ENCODE peak calls at places on chromosomes 5 and 9, in four cellular contexts. U, B, F and H are unnamed samples.

GRCh38 chr9:129595323-129595741 is 25.6 kb downstream of the C9orf50 start:
- DNase-seq in U (peak; percentile 60), B (no peak), F (no peak), H (no peak)

GRCh38 chr9:123282343-123283047 is 14.1 kb upstream of the STRBP start:
- DNase-seq in F (no peak), U (no peak), B (no peak), H (no peak)

GRCh38 chr5:120146787-120147186 is 317.3 kb upstream of the PRR16 start:
- DNase-seq in B (no peak), U (peak; percentile 73), F (no peak), H (no peak)

GRCh38 chr9:99762470-99762869 is 59.2 kb upstream of the NR4A3 start:
- DNase-seq in U (no peak), F (no peak), B (no peak), H (no peak)

GRCh38 chr9:126055386-126055785 is 271.2 kb upstream of the MVB12B start:
- DNase-seq in F (no peak), U (peak; percentile 17), B (no peak), H (no peak)

GRCh38 chr9:130535818-130536521 is 43.4 kb upstream of the FUBP3 start:
- DNase-seq in F (no peak), B (no peak), U (peak; percentile 60), H (no peak)

GRCh38 chr5:53733853-53734252 is 173.4 kb downstream of the NDUFS4 start:
- DNase-seq in B (no peak), F (no peak), U (no peak), H (no peak)

GRCh38 chr5:144203750-144204596 is 33.3 kb downstream of the KCTD16 start:
- DNase-seq in U (peak; percentile 82), B (peak; percentile 31), F (peak; percentile 49), H (peak; percentile 65)

GRCh38 chr5:131212471-131213021 is 41.8 kb downstream of the LYRM7 start:
- DNase-seq in U (no peak), F (no peak), B (no peak), H (no peak)

GRCh38 chr5:39231705-39232525 is 12.6 kb upstream of the FYB1 start:
- DNase-seq in F (no peak), B (no peak), U (no peak), H (no peak)

GRCh38 chr5:145531038-145531734 is 304.0 kb downstream of the PRELID2 start:
- DNase-seq in U (peak; percentile 83), F (no peak), B (no peak), H (no peak)

GRCh38 chr9:94950040-94950732 is 223.7 kb downstream of the AOPEP start:
- DNase-seq in B (no peak), F (no peak), U (no peak), H (no peak)

GRCh38 chr5:25863811-25864210 is 1174.6 kb downstream of the CDH9 start:
- DNase-seq in U (no peak), F (no peak), B (no peak), H (no peak)

GRCh38 chr5:118675247-118675646 is 313.1 kb downstream of the DTWD2 start:
- DNase-seq in F (no peak), U (no peak), B (no peak), H (no peak)

GRCh38 chr5:129631946-129632345 is 115.9 kb upstream of the MINAR2 start:
- DNase-seq in B (no peak), U (no peak), F (no peak), H (no peak)

GRCh38 chr9:32251539-32251938 is 132.9 kb upstream of the ACO1 start:
- DNase-seq in F (peak; percentile 61), B (peak; percentile 63), U (peak; percentile 20), H (peak; percentile 54)

GRCh38 chr5:65948115-65948772 is 21.9 kb downstream of the ERBIN start:
- DNase-seq in B (no peak), U (peak; percentile 70), F (no peak), H (no peak)

GRCh38 chr9:136875155-136875554 is 9.0 kb upstream of the EDF1 start:
- DNase-seq in B (no peak), U (no peak), F (no peak), H (no peak)

GRCh38 chr9:70829591-70830265 is 291.7 kb downstream of the TRPM3 start:
- DNase-seq in B (no peak), F (no peak), U (no peak), H (no peak)

GRCh38 chr5:78293856-78294249 is 645 bp downstream of the AP3B1 start:
- DNase-seq in U (no peak), F (no peak), B (no peak), H (peak; percentile 33)

GRCh38 chr5:176658817-176659216 is 11.5 kb downstream of the TSPAN17 start:
- DNase-seq in U (peak; percentile 45), F (no peak), B (no peak), H (no peak)

GRCh38 chr5:143311428-143311827 is 92.1 kb downstream of the NR3C1 start:
- DNase-seq in F (no peak), B (no peak), U (peak; percentile 96), H (no peak)

GRCh38 chr5:35331941-35332340 is 101.7 kb upstream of the PRLR start:
- DNase-seq in B (no peak), F (no peak), U (no peak), H (no peak)
- H3K27ac ChIP-seq in B (no peak overlapping the region), F (no peak overlapping the region), U (no peak overlapping the region), H (no peak overlapping the region)

GRCh38 chr5:77030097-77031071 is at the start of gene AGGF1:
- DNase-seq in U (peak; percentile 92), B (peak; percentile 94), F (peak; percentile 85), H (peak; percentile 56)
- H3K14ac ChIP-seq in U (peak within 1 kb of the TSS; percentile 58), B (peak within 1 kb of the TSS; percentile 68), F (no peak within 1 kb of the TSS), H (peak within 1 kb of the TSS; percentile 76)

GRCh38 chr5:93579561-93580386 is 1.2 kb downstream of the NR2F1-AS1 start:
- DNase-seq in U (peak; percentile 48), F (peak; percentile 83), B (peak; percentile 64), H (no peak)

GRCh38 chr5:93578179-93578812 is 2.7 kb downstream of the NR2F1-AS1 start:
- DNase-seq in B (peak; percentile 39), F (no peak), U (peak; percentile 74), H (no peak)

GRCh38 chr5:93578813-93579560 is 2.0 kb downstream of the NR2F1-AS1 start:
- DNase-seq in F (peak; percentile 67), B (peak; percentile 55), U (peak; percentile 72), H (no peak)

GRCh38 chr5:93581738-93582414 is 857 bp upstream of the NR2F1-AS1 start:
- DNase-seq in F (no peak), U (peak; percentile 81), B (no peak), H (no peak)

DNA sequence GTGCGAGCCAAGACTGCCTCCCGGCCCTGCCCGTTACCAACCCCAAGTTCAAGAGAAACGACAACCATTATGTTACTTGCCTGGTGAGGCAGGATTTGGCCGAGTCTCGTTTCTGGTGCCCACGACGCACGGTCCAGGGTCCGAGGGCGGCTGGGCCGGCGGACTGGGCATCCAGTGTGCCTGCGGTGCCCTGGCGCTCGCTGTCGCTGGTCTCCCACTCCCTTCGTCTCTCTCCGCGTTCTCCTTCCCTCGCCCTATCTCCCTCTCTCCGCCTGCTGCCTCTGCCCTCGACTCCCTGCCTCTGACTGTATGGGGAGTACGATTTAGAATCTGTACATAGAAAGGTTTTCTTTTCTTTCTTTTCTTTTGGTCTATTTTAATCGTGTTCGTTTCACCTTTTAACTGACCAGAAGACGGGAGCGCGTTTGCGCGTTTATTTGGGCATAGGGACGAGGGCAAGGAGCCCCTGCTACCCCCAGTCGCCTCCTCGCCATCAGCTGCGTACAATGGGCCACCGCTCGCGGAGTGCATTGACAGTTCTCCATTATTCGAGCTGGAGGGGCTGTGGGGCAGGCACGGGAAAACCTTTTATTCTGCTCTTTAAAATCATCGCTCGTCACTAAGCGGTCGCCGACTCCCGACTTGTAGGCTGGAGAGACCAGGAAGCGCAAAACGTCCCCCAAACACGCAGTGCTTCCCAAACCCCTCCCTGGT is 475 bp downstream of the NR2F1-AS1 start:
- DNase-seq in F (no peak), B (no peak), U (peak; percentile 63), H (no peak)
- H3K27ac ChIP-seq in F (no peak overlapping the region), B (no peak overlapping the region), U (peak overlapping the region; percentile 96), H (no peak overlapping the region)

GRCh38 chr5:126675338-126675737 is 74.6 kb downstream of the PHAX start:
- DNase-seq in B (no peak), U (no peak), F (no peak), H (no peak)

GRCh38 chr5:126680215-126680817 is 79.6 kb downstream of the PHAX start:
- DNase-seq in U (peak; percentile 19), B (peak; percentile 77), F (no peak), H (no peak)

GRCh38 chr5:126676195-126676624 is 75.5 kb downstream of the PHAX start:
- DNase-seq in U (peak; percentile 60), F (peak; percentile 62), B (peak; percentile 73), H (peak; percentile 46)

GRCh38 chr5:126674145-126674544 is 73.4 kb downstream of the PHAX start:
- DNase-seq in B (peak; percentile 76), U (no peak), F (no peak), H (no peak)

GRCh38 chr5:126677101-126677500 is 76.4 kb downstream of the PHAX start:
- DNase-seq in B (no peak), U (no peak), F (no peak), H (no peak)
- H3K14ac ChIP-seq in B (no peak overlapping the region), U (no peak overlapping the region), F (no peak overlapping the region), H (no peak overlapping the region)

DNA sequence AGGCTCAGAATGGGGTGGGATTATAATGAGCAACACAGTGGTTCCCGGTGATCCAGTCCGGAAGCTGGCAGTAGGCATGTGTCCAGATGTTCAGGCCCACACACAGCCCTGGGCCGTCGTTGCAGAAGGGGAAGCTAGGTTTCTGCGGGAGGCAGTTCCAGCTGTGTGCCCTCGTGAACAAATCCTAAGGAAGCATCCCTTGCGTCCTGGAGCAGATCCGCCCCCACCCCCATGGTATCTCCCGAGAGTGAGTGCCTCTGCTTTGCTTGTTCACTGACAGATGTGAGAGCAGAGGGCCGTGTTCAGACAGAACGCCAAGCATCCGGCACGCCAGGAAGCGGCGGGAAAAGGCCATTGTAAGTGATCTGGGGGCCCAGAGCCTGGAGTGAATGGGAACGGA is 104.8 kb downstream of the PDE6A start:
- DNase-seq in B (no peak), F (no peak), U (peak; percentile 20), H (no peak)
- H3K27ac ChIP-seq in B (no peak overlapping the region), F (peak overlapping the region; percentile 42), U (no peak overlapping the region), H (no peak overlapping the region)

GRCh38 chr9:92948632-92949031 is 1.3 kb downstream of the FGD3 start:
- DNase-seq in B (no peak), U (no peak), F (no peak), H (no peak)

GRCh38 chr9:92949266-92949982 is 2.1 kb downstream of the FGD3 start:
- DNase-seq in F (no peak), B (no peak), U (no peak), H (no peak)

GRCh38 chr9:92948032-92948534 is 760 bp downstream of the FGD3 start:
- DNase-seq in U (no peak), B (no peak), F (no peak), H (no peak)

GRCh38 chr9:92952861-92953620 is 5.7 kb downstream of the FGD3 start:
- DNase-seq in F (no peak), U (no peak), B (no peak), H (no peak)

DNA sequence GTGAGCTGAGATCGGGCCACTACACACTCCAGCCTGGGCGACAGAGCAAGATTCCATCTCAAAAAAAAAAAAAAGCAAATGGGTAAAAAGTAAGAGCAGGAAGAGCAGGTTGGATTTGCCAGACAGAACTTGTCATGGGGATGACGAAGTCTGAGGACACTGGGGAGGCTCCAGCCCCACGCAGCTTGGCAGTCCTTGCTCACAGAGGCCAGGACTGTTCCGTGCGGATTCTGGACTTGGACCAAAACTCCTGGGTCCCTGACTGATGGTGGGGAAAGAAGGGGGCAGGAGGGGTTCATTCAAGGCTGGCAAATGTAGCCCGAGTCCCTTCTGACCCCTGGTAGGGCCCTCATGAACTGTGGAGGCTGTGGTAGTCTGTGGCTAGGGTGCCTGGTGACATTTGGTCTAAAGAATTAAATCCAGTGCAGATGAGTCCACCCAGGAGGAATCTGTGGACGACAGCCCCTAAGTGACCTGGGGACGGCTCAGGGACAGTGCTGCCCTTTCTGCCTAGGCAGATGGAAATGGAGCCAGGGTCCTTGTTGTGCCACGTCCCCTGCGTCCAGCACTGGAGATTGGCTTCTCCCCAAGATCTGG is 3.1 kb downstream of the FGD3 start:
- DNase-seq in U (no peak), B (no peak), F (no peak), H (no peak)
- H3K14ac ChIP-seq in U (no peak overlapping the region), B (no peak overlapping the region), F (no peak overlapping the region), H (peak overlapping the region; percentile 21)